ENCODE peak calls at places on chromosome 6, in nine cellular contexts. One of them, this sample, is unnamed.

GRCh38 chr6:34288581-34288980 is 39.8 kb upstream of the SMIM29 start:
- DNase-seq in ovary: no peak
- DNase-seq in bronchial epithelial cell: no peak
- DNase-seq in astrocyte: no peak
- DNase-seq in upper lobe of right lung: no peak
- DNase-seq in testis: no peak
- DNase-seq in left lung: no peak
- DNase-seq in neural progenitor cell: no peak
- DNase-seq in Peyer's patch: no peak
- DNase-seq in this sample: no peak

GRCh38 chr6:157036245-157036681 is 259.1 kb downstream of the ARID1B start:
- DNase-seq in ovary: no peak
- DNase-seq in bronchial epithelial cell: peak; percentile 94
- DNase-seq in astrocyte: peak; percentile 43
- DNase-seq in upper lobe of right lung: no peak
- DNase-seq in testis: no peak
- DNase-seq in left lung: no peak
- DNase-seq in neural progenitor cell: no peak
- DNase-seq in Peyer's patch: no peak
- DNase-seq in this sample: no peak

GRCh38 chr6:12459945-12460800 is 170.0 kb downstream of the EDN1 start:
- DNase-seq in ovary: no peak
- DNase-seq in bronchial epithelial cell: no peak
- DNase-seq in astrocyte: no peak
- DNase-seq in upper lobe of right lung: no peak
- DNase-seq in testis: no peak
- DNase-seq in left lung: no peak
- DNase-seq in neural progenitor cell: no peak
- DNase-seq in Peyer's patch: no peak
- DNase-seq in this sample: no peak

GRCh38 chr6:79079425-79080130 is 1.5 kb upstream of the PHIP start:
- DNase-seq in ovary: no peak
- DNase-seq in bronchial epithelial cell: no peak
- DNase-seq in astrocyte: peak; percentile 27
- DNase-seq in upper lobe of right lung: no peak
- DNase-seq in testis: no peak
- DNase-seq in left lung: no peak
- DNase-seq in neural progenitor cell: peak; percentile 41
- DNase-seq in Peyer's patch: no peak
- DNase-seq in this sample: no peak

GRCh38 chr6:72554761-72555221 is 67.1 kb upstream of the KCNQ5 start:
- DNase-seq in ovary: no peak
- DNase-seq in bronchial epithelial cell: peak; percentile 33
- DNase-seq in astrocyte: peak; percentile 57
- DNase-seq in upper lobe of right lung: no peak
- DNase-seq in testis: no peak
- DNase-seq in left lung: no peak
- DNase-seq in neural progenitor cell: no peak
- DNase-seq in Peyer's patch: no peak
- DNase-seq in this sample: no peak

GRCh38 chr6:12479451-12479850 is 189.3 kb downstream of the EDN1 start:
- DNase-seq in ovary: no peak
- DNase-seq in bronchial epithelial cell: no peak
- DNase-seq in astrocyte: no peak
- DNase-seq in upper lobe of right lung: no peak
- DNase-seq in testis: no peak
- DNase-seq in left lung: no peak
- DNase-seq in neural progenitor cell: no peak
- DNase-seq in Peyer's patch: no peak
- DNase-seq in this sample: no peak

GRCh38 chr6:125662301-125662700 is 87.1 kb upstream of the HEY2 start:
- DNase-seq in ovary: no peak
- DNase-seq in bronchial epithelial cell: no peak
- DNase-seq in astrocyte: no peak
- DNase-seq in upper lobe of right lung: no peak
- DNase-seq in testis: no peak
- DNase-seq in left lung: no peak
- DNase-seq in neural progenitor cell: no peak
- DNase-seq in Peyer's patch: no peak
- DNase-seq in this sample: no peak

GRCh38 chr6:15234068-15234758 is 11.7 kb upstream of the JARID2 start:
- DNase-seq in ovary: no peak
- DNase-seq in bronchial epithelial cell: no peak
- DNase-seq in astrocyte: no peak
- DNase-seq in upper lobe of right lung: no peak
- DNase-seq in testis: no peak
- DNase-seq in left lung: no peak
- DNase-seq in neural progenitor cell: no peak
- DNase-seq in Peyer's patch: no peak
- DNase-seq in this sample: no peak

GRCh38 chr6:43874814-43875590 is 105.0 kb downstream of the VEGFA start:
- DNase-seq in ovary: no peak
- DNase-seq in bronchial epithelial cell: no peak
- DNase-seq in astrocyte: no peak
- DNase-seq in upper lobe of right lung: no peak
- DNase-seq in testis: no peak
- DNase-seq in left lung: no peak
- DNase-seq in neural progenitor cell: no peak
- DNase-seq in Peyer's patch: no peak
- DNase-seq in this sample: no peak

GRCh38 chr6:170284866-170285469 is 5.9 kb downstream of the DLL1 start:
- DNase-seq in ovary: no peak
- DNase-seq in bronchial epithelial cell: no peak
- DNase-seq in astrocyte: no peak
- DNase-seq in upper lobe of right lung: peak; percentile 55
- DNase-seq in testis: peak; percentile 12
- DNase-seq in left lung: no peak
- DNase-seq in neural progenitor cell: no peak
- DNase-seq in Peyer's patch: no peak
- DNase-seq in this sample: no peak

GRCh38 chr6:43220439-43220951 is 8.8 kb downstream of the DNPH1 start:
- DNase-seq in ovary: no peak
- DNase-seq in bronchial epithelial cell: no peak
- DNase-seq in astrocyte: no peak
- DNase-seq in upper lobe of right lung: peak; percentile 50
- DNase-seq in testis: no peak
- DNase-seq in left lung: no peak
- DNase-seq in neural progenitor cell: no peak
- DNase-seq in Peyer's patch: no peak
- DNase-seq in this sample: no peak

GRCh38 chr6:118485601-118486550 is 62.2 kb upstream of the PLN start:
- DNase-seq in ovary: no peak
- DNase-seq in bronchial epithelial cell: peak; percentile 4
- DNase-seq in astrocyte: no peak
- DNase-seq in upper lobe of right lung: no peak
- DNase-seq in testis: no peak
- DNase-seq in left lung: no peak
- DNase-seq in neural progenitor cell: no peak
- DNase-seq in Peyer's patch: no peak
- DNase-seq in this sample: no peak

GRCh38 chr6:31794866-31795615 is 511 bp downstream of the VARS1 start:
- DNase-seq in ovary: no peak
- DNase-seq in bronchial epithelial cell: no peak
- DNase-seq in astrocyte: no peak
- DNase-seq in upper lobe of right lung: no peak
- DNase-seq in testis: no peak
- DNase-seq in left lung: peak; percentile 53
- DNase-seq in neural progenitor cell: no peak
- DNase-seq in Peyer's patch: no peak
- DNase-seq in this sample: no peak

GRCh38 chr6:106161893-106162292 is 75.8 kb downstream of the PRDM1 start:
- DNase-seq in ovary: no peak
- DNase-seq in bronchial epithelial cell: no peak
- DNase-seq in astrocyte: no peak
- DNase-seq in upper lobe of right lung: no peak
- DNase-seq in testis: no peak
- DNase-seq in left lung: no peak
- DNase-seq in neural progenitor cell: no peak
- DNase-seq in Peyer's patch: no peak
- DNase-seq in this sample: no peak

GRCh38 chr6:106161475-106161874 is 75.3 kb downstream of the PRDM1 start:
- DNase-seq in ovary: no peak
- DNase-seq in bronchial epithelial cell: no peak
- DNase-seq in astrocyte: no peak
- DNase-seq in upper lobe of right lung: no peak
- DNase-seq in testis: no peak
- DNase-seq in left lung: no peak
- DNase-seq in neural progenitor cell: no peak
- DNase-seq in Peyer's patch: no peak
- DNase-seq in this sample: no peak

GRCh38 chr6:106163966-106164877 is 78.1 kb downstream of the PRDM1 start:
- DNase-seq in ovary: no peak
- DNase-seq in bronchial epithelial cell: no peak
- DNase-seq in astrocyte: peak; percentile 83
- DNase-seq in upper lobe of right lung: peak; percentile 71
- DNase-seq in testis: peak; percentile 33
- DNase-seq in left lung: peak; percentile 58
- DNase-seq in neural progenitor cell: no peak
- DNase-seq in Peyer's patch: peak; percentile 62
- DNase-seq in this sample: peak; percentile 53

GRCh38 chr6:106162926-106163325 is 76.8 kb downstream of the PRDM1 start:
- DNase-seq in ovary: no peak
- DNase-seq in bronchial epithelial cell: no peak
- DNase-seq in astrocyte: peak; percentile 56
- DNase-seq in upper lobe of right lung: no peak
- DNase-seq in testis: no peak
- DNase-seq in left lung: no peak
- DNase-seq in neural progenitor cell: no peak
- DNase-seq in Peyer's patch: no peak
- DNase-seq in this sample: no peak

GRCh38 chr6:106163446-106163965 is 77.4 kb downstream of the PRDM1 start:
- DNase-seq in ovary: no peak
- DNase-seq in bronchial epithelial cell: no peak
- DNase-seq in astrocyte: peak; percentile 70
- DNase-seq in upper lobe of right lung: no peak
- DNase-seq in testis: peak; percentile 18
- DNase-seq in left lung: peak; percentile 61
- DNase-seq in neural progenitor cell: peak; percentile 29
- DNase-seq in Peyer's patch: peak; percentile 63
- DNase-seq in this sample: peak; percentile 37
- TF ChIP-seq CTCF in ovary: no peak
- TF ChIP-seq CTCF in bronchial epithelial cell: no peak
- TF ChIP-seq CTCF in astrocyte: no peak
- TF ChIP-seq CTCF in upper lobe of right lung: no peak
- TF ChIP-seq CTCF in testis: no peak
- TF ChIP-seq CTCF in left lung: no peak
- TF ChIP-seq CTCF in neural progenitor cell: no peak
- TF ChIP-seq CTCF in Peyer's patch: peak; percentile 14
- TF ChIP-seq CTCF in this sample: no peak

GRCh38 chr6:75543311-75543710 is 49.7 kb upstream of the FILIP1 start:
- DNase-seq in ovary: no peak
- DNase-seq in bronchial epithelial cell: no peak
- DNase-seq in astrocyte: no peak
- DNase-seq in upper lobe of right lung: no peak
- DNase-seq in testis: no peak
- DNase-seq in left lung: no peak
- DNase-seq in neural progenitor cell: no peak
- DNase-seq in Peyer's patch: no peak
- DNase-seq in this sample: no peak

GRCh38 chr6:75551367-75551952 is 50.2 kb upstream of the SENP6 start:
- DNase-seq in ovary: no peak
- DNase-seq in bronchial epithelial cell: no peak
- DNase-seq in astrocyte: no peak
- DNase-seq in upper lobe of right lung: no peak
- DNase-seq in testis: no peak
- DNase-seq in left lung: no peak
- DNase-seq in neural progenitor cell: no peak
- DNase-seq in Peyer's patch: no peak
- DNase-seq in this sample: no peak

GRCh38 chr6:75550544-75551167 is 51.0 kb upstream of the SENP6 start:
- DNase-seq in ovary: no peak
- DNase-seq in bronchial epithelial cell: no peak
- DNase-seq in astrocyte: peak; percentile 23
- DNase-seq in upper lobe of right lung: no peak
- DNase-seq in testis: no peak
- DNase-seq in left lung: no peak
- DNase-seq in neural progenitor cell: no peak
- DNase-seq in Peyer's patch: no peak
- DNase-seq in this sample: no peak

GRCh38 chr6:75546401-75546800 is 52.8 kb upstream of the FILIP1 start:
- DNase-seq in ovary: no peak
- DNase-seq in bronchial epithelial cell: no peak
- DNase-seq in astrocyte: peak; percentile 7
- DNase-seq in upper lobe of right lung: no peak
- DNase-seq in testis: no peak
- DNase-seq in left lung: no peak
- DNase-seq in neural progenitor cell: peak; percentile 13
- DNase-seq in Peyer's patch: no peak
- DNase-seq in this sample: no peak
- TF ChIP-seq CTCF in ovary: no peak
- TF ChIP-seq CTCF in bronchial epithelial cell: no peak
- TF ChIP-seq CTCF in astrocyte: no peak
- TF ChIP-seq CTCF in upper lobe of right lung: peak; percentile 32
- TF ChIP-seq CTCF in testis: no peak
- TF ChIP-seq CTCF in left lung: peak; percentile 30
- TF ChIP-seq CTCF in neural progenitor cell: peak; percentile 46
- TF ChIP-seq CTCF in Peyer's patch: peak; percentile 32
- TF ChIP-seq CTCF in this sample: no peak

GRCh38 chr6:135195522-135195921 is 14.4 kb downstream of the MYB start:
- DNase-seq in ovary: no peak
- DNase-seq in bronchial epithelial cell: no peak
- DNase-seq in astrocyte: no peak
- DNase-seq in upper lobe of right lung: no peak
- DNase-seq in testis: no peak
- DNase-seq in left lung: no peak
- DNase-seq in neural progenitor cell: no peak
- DNase-seq in Peyer's patch: no peak
- DNase-seq in this sample: no peak
- TF ChIP-seq CTCF in ovary: no peak
- TF ChIP-seq CTCF in bronchial epithelial cell: no peak
- TF ChIP-seq CTCF in astrocyte: no peak
- TF ChIP-seq CTCF in upper lobe of right lung: no peak
- TF ChIP-seq CTCF in testis: no peak
- TF ChIP-seq CTCF in left lung: no peak
- TF ChIP-seq CTCF in neural progenitor cell: no peak
- TF ChIP-seq CTCF in Peyer's patch: no peak
- TF ChIP-seq CTCF in this sample: no peak

GRCh38 chr6:160697826-160698225 is 4.2 kb upstream of the PLG start:
- DNase-seq in ovary: no peak
- DNase-seq in bronchial epithelial cell: no peak
- DNase-seq in astrocyte: no peak
- DNase-seq in upper lobe of right lung: no peak
- DNase-seq in testis: no peak
- DNase-seq in left lung: no peak
- DNase-seq in neural progenitor cell: no peak
- DNase-seq in Peyer's patch: no peak
- DNase-seq in this sample: no peak

GRCh38 chr6:160691617-160692016 is 10.4 kb upstream of the PLG start:
- DNase-seq in ovary: no peak
- DNase-seq in bronchial epithelial cell: no peak
- DNase-seq in astrocyte: no peak
- DNase-seq in upper lobe of right lung: no peak
- DNase-seq in testis: no peak
- DNase-seq in left lung: no peak
- DNase-seq in neural progenitor cell: no peak
- DNase-seq in Peyer's patch: no peak
- DNase-seq in this sample: no peak

GRCh38 chr6:160690458-160690857 is 11.6 kb upstream of the PLG start:
- DNase-seq in ovary: no peak
- DNase-seq in bronchial epithelial cell: no peak
- DNase-seq in astrocyte: no peak
- DNase-seq in upper lobe of right lung: no peak
- DNase-seq in testis: no peak
- DNase-seq in left lung: no peak
- DNase-seq in neural progenitor cell: no peak
- DNase-seq in Peyer's patch: no peak
- DNase-seq in this sample: no peak

GRCh38 chr6:160692369-160692959 is 9.6 kb upstream of the PLG start:
- DNase-seq in ovary: no peak
- DNase-seq in bronchial epithelial cell: no peak
- DNase-seq in astrocyte: no peak
- DNase-seq in upper lobe of right lung: no peak
- DNase-seq in testis: no peak
- DNase-seq in left lung: no peak
- DNase-seq in neural progenitor cell: no peak
- DNase-seq in Peyer's patch: no peak
- DNase-seq in this sample: no peak
- TF ChIP-seq CTCF in ovary: no peak
- TF ChIP-seq CTCF in bronchial epithelial cell: peak; percentile 31
- TF ChIP-seq CTCF in astrocyte: no peak
- TF ChIP-seq CTCF in upper lobe of right lung: no peak
- TF ChIP-seq CTCF in testis: no peak
- TF ChIP-seq CTCF in left lung: no peak
- TF ChIP-seq CTCF in neural progenitor cell: peak; percentile 51
- TF ChIP-seq CTCF in Peyer's patch: no peak
- TF ChIP-seq CTCF in this sample: no peak